ENCODE peak calls at places on chromosomes 5 and 9, in ten cellular contexts. D is AG09309, A is coronary artery, N is tibial artery, Q is transverse colon, X is A549, V is AG10803, M is choroid plexus epithelial cell, R is brain microvascular endothelial cell, F is A673. Z is an unnamed sample.
A peak's percentile ranks its signal among the peaks of the same experiment; 100 is the strongest.

GRCh38 chr5:105836906-105837305 is 1833.8 kb downstream of the EFNA5 start:
- DNase-seq in X (no peak), M (peak; percentile 22), Q (no peak), A (no peak), V (no peak), N (no peak), D (no peak), R (no peak), F (no peak), Z (no peak)

GRCh38 chr9:2053883-2054845 is 39.0 kb downstream of the SMARCA2 start:
- DNase-seq in N (peak; percentile 71), Q (peak; percentile 52), V (peak; percentile 85), F (peak; percentile 5), M (no peak), A (no peak), X (no peak), D (peak; percentile 44), R (no peak), Z (no peak)

GRCh38 chr5:177311361-177311722 is 356 bp downstream of the MXD3 start:
- DNase-seq in A (no peak), N (peak; percentile 69), M (no peak), Q (peak; percentile 38), D (no peak), V (no peak), R (no peak), X (no peak), F (no peak), Z (no peak)

GRCh38 chr9:33297455-33297854 is 7.1 kb downstream of the NFX1 start:
- DNase-seq in M (peak; percentile 24), Q (peak; percentile 80), V (no peak), R (no peak), A (no peak), X (no peak), F (no peak), D (no peak), N (peak; percentile 73), Z (peak; percentile 38)

GRCh38 chr9:12014488-12014887 is 678.7 kb upstream of the TYRP1 start:
- DNase-seq in F (no peak), D (no peak), M (peak; percentile 2), N (no peak), Q (no peak), R (no peak), V (no peak), A (no peak), X (no peak), Z (no peak)

GRCh38 chr9:134010774-134011173 is 14.5 kb upstream of the BRD3OS start:
- DNase-seq in X (no peak), R (no peak), D (no peak), M (no peak), F (no peak), Q (no peak), A (no peak), V (peak; percentile 29), N (no peak), Z (no peak)

GRCh38 chr9:97475079-97475478 is 26.4 kb upstream of the TMOD1 start:
- DNase-seq in M (peak; percentile 21), N (no peak), V (peak; percentile 71), F (peak; percentile 7), X (no peak), Q (no peak), R (no peak), A (no peak), D (peak; percentile 92), Z (no peak)

GRCh38 chr9:132694144-132694543 is 23.9 kb downstream of the GTF3C4 start:
- DNase-seq in R (peak; percentile 7), D (no peak), F (no peak), N (no peak), M (peak; percentile 19), X (no peak), Q (no peak), V (no peak), A (no peak), Z (no peak)

GRCh38 chr5:59197911-59198310 is 615.0 kb downstream of the RAB3C start:
- DNase-seq in F (no peak), M (no peak), V (no peak), X (no peak), R (no peak), D (no peak), N (no peak), Q (no peak), A (no peak), Z (no peak)

GRCh38 chr5:61311836-61312808 is 19.9 kb upstream of the ZSWIM6 start:
- DNase-seq in N (no peak), M (peak; percentile 87), X (no peak), D (no peak), F (no peak), R (peak; percentile 75), A (no peak), Q (no peak), V (peak; percentile 79), Z (no peak)

GRCh38 chr5:66443462-66444130 is 152.6 kb upstream of the MAST4 start:
- DNase-seq in M (no peak), D (no peak), N (no peak), A (no peak), R (no peak), X (no peak), Q (no peak), F (no peak), V (no peak), Z (no peak)

GRCh38 chr5:126449751-126450271 is 26.6 kb downstream of the GRAMD2B start:
- DNase-seq in N (no peak), V (peak; percentile 65), F (no peak), Q (no peak), X (no peak), R (peak; percentile 52), A (no peak), M (peak; percentile 61), D (no peak), Z (no peak)

GRCh38 chr5:139975306-139975705 is 67.8 kb downstream of the NRG2 start:
- DNase-seq in D (no peak), A (peak; percentile 64), V (no peak), X (no peak), M (no peak), F (no peak), N (no peak), Q (no peak), R (no peak), Z (no peak)

GRCh38 chr9:76087978-76088377 is 197.5 kb downstream of the PCSK5 start:
- DNase-seq in X (no peak), N (no peak), A (no peak), V (no peak), F (no peak), Q (no peak), R (no peak), D (no peak), M (no peak), Z (no peak)

GRCh38 chr5:151570512-151571269 is 20.4 kb downstream of the FAT2 start:
- DNase-seq in D (no peak), M (no peak), V (no peak), Q (no peak), X (no peak), A (no peak), R (no peak), N (no peak), F (no peak), Z (no peak)

GRCh38 chr9:83060557-83060956 is 2.4 kb downstream of the RASEF start:
- DNase-seq in Q (no peak), V (no peak), N (no peak), X (peak; percentile 34), M (no peak), R (no peak), A (no peak), D (no peak), F (no peak), Z (peak; percentile 41)
- H3K4me3 ChIP-seq in Q (no peak overlapping the region), V (no peak overlapping the region), N (no peak overlapping the region), X (peak overlapping the region; percentile 78), M (no peak overlapping the region), R (no peak overlapping the region), A (no peak overlapping the region), D (no peak overlapping the region), F (no peak overlapping the region), Z (no peak overlapping the region)

GRCh38 chr9:129597355-129598088 is 23.4 kb downstream of the C9orf50 start:
- DNase-seq in F (no peak), X (peak; percentile 61), M (peak; percentile 87), R (no peak), A (peak; percentile 83), N (peak; percentile 84), V (peak; percentile 57), D (no peak), Q (peak; percentile 62), Z (peak; percentile 63)
- H3K4me3 ChIP-seq in F (no peak overlapping the region), X (peak overlapping the region; percentile 40), M (peak overlapping the region; percentile 54), R (peak overlapping the region; percentile 52), A (peak overlapping the region; percentile 75), N (peak overlapping the region; percentile 47), V (peak overlapping the region; percentile 56), D (peak overlapping the region; percentile 31), Q (peak overlapping the region; percentile 32), Z (peak overlapping the region; percentile 29)

DNA sequence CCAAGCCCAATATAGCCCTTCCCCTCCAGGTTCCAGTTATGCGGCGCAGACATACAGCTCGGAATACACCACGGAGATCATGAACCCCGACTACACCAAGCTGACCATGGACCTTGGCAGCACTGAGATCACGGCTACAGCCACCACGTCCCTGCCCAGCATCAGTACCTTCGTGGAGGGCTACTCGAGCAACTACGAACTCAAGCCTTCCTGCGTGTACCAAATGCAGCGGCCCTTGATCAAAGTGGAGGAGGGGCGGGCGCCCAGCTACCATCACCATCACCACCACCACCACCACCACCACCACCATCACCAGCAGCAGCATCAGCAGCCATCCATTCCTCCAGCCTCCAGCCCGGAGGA is 6.3 kb downstream of the NR4A3 start:
- DNase-seq in M (no peak), X (no peak), V (no peak), Q (no peak), N (no peak), R (no peak), D (no peak), F (no peak), A (no peak), Z (no peak)
- H3K4me3 ChIP-seq in M (peak overlapping the region; percentile 8), X (no peak overlapping the region), V (no peak overlapping the region), Q (no peak overlapping the region), N (no peak overlapping the region), R (no peak overlapping the region), D (no peak overlapping the region), F (no peak overlapping the region), A (no peak overlapping the region), Z (no peak overlapping the region)

GRCh38 chr9:35748239-35748857 is 680 bp downstream of the GBA2 start:
- DNase-seq in D (no peak), F (no peak), R (no peak), M (no peak), N (no peak), V (no peak), Q (no peak), A (no peak), X (no peak), Z (no peak)

GRCh38 chr9:35753466-35753865 is 610 bp downstream of the MSMP start:
- DNase-seq in V (no peak), R (no peak), N (no peak), D (no peak), X (no peak), F (no peak), Q (no peak), M (no peak), A (no peak), Z (no peak)

GRCh38 chr9:35749515-35750255 is 598 bp downstream of the RGP1 start:
- DNase-seq in Q (peak; percentile 75), M (no peak), F (no peak), D (no peak), R (no peak), N (no peak), V (no peak), A (no peak), X (no peak), Z (peak; percentile 56)

GRCh38 chr9:35748858-35749514 is at the start of the genes GBA2 and RGP1:
- DNase-seq in R (peak; percentile 45), N (peak; percentile 90), Q (peak; percentile 91), X (peak; percentile 62), V (peak; percentile 58), D (no peak), F (peak; percentile 65), M (peak; percentile 67), A (peak; percentile 89), Z (peak; percentile 84)

GRCh38 chr9:35750256-35750531 is 1.1 kb downstream of the RGP1 start:
- DNase-seq in D (no peak), F (no peak), A (no peak), V (no peak), X (no peak), N (no peak), Q (no peak), M (no peak), R (no peak), Z (no peak)
- H3K4me3 ChIP-seq in D (peak overlapping the region; percentile 99), F (peak overlapping the region; percentile 96), A (peak overlapping the region; percentile 90), V (peak overlapping the region; percentile 86), X (peak overlapping the region; percentile 69), N (peak overlapping the region; percentile 91), Q (peak overlapping the region; percentile 93), M (peak overlapping the region; percentile 83), R (peak overlapping the region; percentile 85), Z (no peak overlapping the region)